ENCODE peak calls at places on chromosomes 6 and 20, in six cellular contexts. F is upper lobe of right lung; R is GM23338; Q is right lobe of liver; V is effector memory CD4-positive, alpha-beta T cell; Y is IMR-90. L is an unnamed sample.
A peak's percentile ranks its signal among the peaks of the same experiment; 100 is the strongest.

GRCh38 chr20:438581-439469 is 23.5 kb downstream of the TBC1D20 start:
- DNase-seq in F (no peak), R (no peak), Q (no peak), V (peak; percentile 53), Y (no peak), L (no peak)

GRCh38 chr6:159715605-159716004 is 11.7 kb upstream of the WTAP start:
- DNase-seq in F (no peak), R (no peak), Q (no peak), V (no peak), Y (no peak), L (no peak)

GRCh38 chr6:156175971-156176421 is 601.2 kb upstream of the ARID1B start:
- DNase-seq in F (no peak), R (peak; percentile 82), Q (no peak), V (no peak), Y (no peak), L (no peak)

GRCh38 chr6:37551867-37552266 is 52.2 kb upstream of the CCDC167 start:
- DNase-seq in F (no peak), R (no peak), Q (no peak), V (no peak), Y (no peak), L (no peak)

GRCh38 chr6:160978141-160978926 is 13.2 kb upstream of the MAP3K4 start:
- DNase-seq in F (no peak), R (no peak), Q (no peak), V (no peak), Y (peak; percentile 68), L (no peak)

GRCh38 chr20:3563113-3563512 is 92.3 kb downstream of the ATRN start:
- DNase-seq in F (no peak), R (no peak), Q (no peak), V (no peak), Y (peak; percentile 71), L (no peak)

GRCh38 chr6:116973992-116974391 is 97.0 kb downstream of the RFX6 start:
- DNase-seq in F (no peak), R (no peak), Q (no peak), V (no peak), Y (no peak), L (no peak)

GRCh38 chr6:25788305-25788922 is 33.9 kb downstream of the SLC17A4 start:
- DNase-seq in F (no peak), R (peak; percentile 84), Q (peak; percentile 59), V (peak; percentile 8), Y (peak; percentile 51), L (peak; percentile 40)

GRCh38 chr20:25284131-25284601 is 36.3 kb downstream of the PYGB start:
- DNase-seq in F (peak; percentile 56), R (no peak), Q (peak; percentile 39), V (no peak), Y (no peak), L (no peak)

GRCh38 chr6:76703285-76703684 is 630.8 kb upstream of the IMPG1 start:
- DNase-seq in F (no peak), R (no peak), Q (no peak), V (no peak), Y (no peak), L (no peak)

GRCh38 chr6:110075406-110075805 is 97.3 kb downstream of the GPR6 start:
- DNase-seq in F (no peak), R (no peak), Q (no peak), V (no peak), Y (no peak), L (no peak)

GRCh38 chr6:31763617-31763940 is 1.1 kb downstream of the SAPCD1 start:
- DNase-seq in F (no peak), R (peak; percentile 71), Q (no peak), V (no peak), Y (peak; percentile 21), L (no peak)

GRCh38 chr6:52663120-52663934 is 7.6 kb upstream of the TMEM14A start:
- DNase-seq in F (no peak), R (peak; percentile 80), Q (no peak), V (peak; percentile 23), Y (peak; percentile 80), L (peak; percentile 41)

GRCh38 chr6:144434308-144434990 is 149.3 kb downstream of the UTRN start:
- DNase-seq in F (no peak), R (no peak), Q (no peak), V (no peak), Y (peak; percentile 88), L (no peak)

GRCh38 chr6:38283734-38284362 is 355.9 kb downstream of the BTBD9 start:
- DNase-seq in F (no peak), R (no peak), Q (no peak), V (no peak), Y (peak; percentile 60), L (no peak)

GRCh38 chr20:4152696-4153235 is 137.4 kb upstream of the RNF24 start:
- DNase-seq in F (peak; percentile 13), R (no peak), Q (no peak), V (no peak), Y (peak; percentile 64), L (no peak)

GRCh38 chr6:33746036-33746600 is 587 bp downstream of the IP6K3 start:
- DNase-seq in F (no peak), R (peak; percentile 42), Q (peak; percentile 65), V (no peak), Y (peak; percentile 61), L (no peak)

GRCh38 chr6:168291450-168291849 is 28.1 kb downstream of the DACT2 start:
- DNase-seq in F (no peak), R (no peak), Q (no peak), V (no peak), Y (no peak), L (no peak)

GRCh38 chr6:91864911-91865310 is 1278.0 kb upstream of the MAP3K7 start:
- DNase-seq in F (no peak), R (no peak), Q (no peak), V (no peak), Y (no peak), L (no peak)

DNA sequence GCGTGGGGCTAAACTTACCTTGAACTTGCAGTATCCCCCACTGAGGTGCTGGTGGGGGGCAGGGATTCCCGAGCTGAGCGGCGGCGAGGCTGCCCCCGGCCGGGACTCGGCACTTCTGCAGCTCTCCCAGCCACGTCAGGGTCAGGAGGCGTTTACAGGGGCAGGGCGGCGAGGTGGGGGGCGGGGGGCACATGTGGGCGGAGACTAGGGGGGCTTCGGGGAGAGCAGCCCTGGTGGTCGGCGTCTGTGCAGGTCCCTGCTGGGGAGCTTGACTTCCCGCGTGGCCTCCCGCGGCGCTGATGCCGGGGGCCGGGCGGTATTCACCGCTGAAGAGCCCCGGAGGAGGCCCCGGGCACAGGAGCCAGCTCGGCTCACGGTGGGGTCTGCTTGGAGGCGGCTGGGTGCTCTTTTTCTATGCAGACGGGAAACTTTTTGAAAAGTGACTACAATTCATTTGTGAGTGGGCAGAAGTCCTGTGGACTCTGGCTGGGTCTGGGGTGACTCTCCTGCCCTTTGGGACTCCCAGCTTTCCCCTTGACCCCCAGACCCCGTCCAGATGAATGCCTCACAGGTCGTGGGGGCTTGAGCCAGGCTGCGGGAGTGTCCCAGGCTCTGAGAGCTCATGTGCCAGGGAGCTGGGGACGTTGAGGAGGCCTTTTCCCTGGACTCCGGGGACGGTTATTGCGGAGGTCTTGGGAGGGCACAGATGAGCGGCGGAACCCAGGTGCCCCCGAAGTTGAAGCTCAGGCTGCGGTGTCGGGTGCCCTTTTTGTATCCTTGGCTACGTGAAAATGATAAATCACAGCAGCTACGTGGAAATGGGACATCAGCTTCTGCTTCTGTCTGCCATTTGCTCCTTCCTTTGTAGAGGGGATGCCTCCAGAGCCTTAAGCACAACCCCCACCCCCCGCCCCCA is 75.9 kb upstream of the GATA5 start:
- DNase-seq in F (no peak), R (peak; percentile 47), Q (no peak), V (no peak), Y (no peak), L (no peak)
- H3K4me1 ChIP-seq in F (peaks cover 4% of the 10 kb centered on the region), R (peaks cover 3% of the 10 kb centered on the region), Q (peaks cover 8% of the 10 kb centered on the region), V (peaks cover 15% of the 10 kb centered on the region), Y (no peaks in the 10 kb centered on the region), L (no peaks in the 10 kb centered on the region)

GRCh38 chr20:51703446-51704287 is 64.5 kb downstream of the ATP9A start:
- DNase-seq in F (no peak), R (no peak), Q (no peak), V (no peak), Y (no peak), L (no peak)
- H3K4me1 ChIP-seq in F (no peaks in the 10 kb centered on the region), R (peaks cover 53% of the 10 kb centered on the region), Q (peaks cover 12% of the 10 kb centered on the region), V (no peaks in the 10 kb centered on the region), Y (peaks cover 3% of the 10 kb centered on the region), L (peaks cover 17% of the 10 kb centered on the region)

GRCh38 chr20:5913166-5913565 is 37.2 kb downstream of the TRMT6 start:
- DNase-seq in F (no peak), R (no peak), Q (no peak), V (no peak), Y (no peak), L (no peak)
- H3K4me1 ChIP-seq in F (peaks cover 4% of the 10 kb centered on the region), R (peaks cover 15% of the 10 kb centered on the region), Q (no peaks in the 10 kb centered on the region), V (peaks cover 6% of the 10 kb centered on the region), Y (peaks cover 2% of the 10 kb centered on the region), L (peaks cover 7% of the 10 kb centered on the region)

DNA sequence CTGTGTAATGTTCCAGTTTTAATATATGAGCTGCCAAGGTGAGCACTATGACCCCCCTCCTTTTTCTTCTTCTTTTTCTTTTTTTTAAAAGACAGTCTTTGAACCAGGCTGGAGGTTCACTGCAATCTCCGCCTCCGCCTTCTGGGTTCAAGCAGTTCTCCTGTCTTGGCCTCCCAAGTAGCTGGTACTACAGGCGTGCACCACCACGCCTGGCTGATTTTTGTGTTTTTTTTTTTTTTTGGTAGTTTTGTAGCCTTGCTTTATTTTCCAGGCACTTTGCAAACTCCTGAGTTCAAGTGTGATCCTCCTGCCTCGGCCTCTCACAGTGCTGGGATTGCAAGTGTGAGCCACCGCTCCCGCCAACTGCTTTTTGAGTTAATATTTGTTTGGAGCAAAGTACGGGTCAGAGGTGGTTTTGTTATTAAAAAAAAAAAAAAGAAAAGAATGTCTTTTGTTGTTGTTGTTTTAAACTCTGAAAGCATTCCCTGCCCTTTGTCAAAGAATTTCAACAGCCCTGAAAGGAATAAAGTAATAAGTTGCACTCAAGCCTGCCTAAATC is 78.6 kb downstream of the JARID2 start:
- DNase-seq in F (no peak), R (no peak), Q (no peak), V (no peak), Y (no peak), L (no peak)
- H3K4me1 ChIP-seq in F (peaks cover 20% of the 10 kb centered on the region), R (peaks cover 97% of the 10 kb centered on the region), Q (peaks cover 11% of the 10 kb centered on the region), V (peaks cover 15% of the 10 kb centered on the region), Y (peaks cover 16% of the 10 kb centered on the region), L (no peaks in the 10 kb centered on the region)

GRCh38 chr20:35729836-35730582 is 12.1 kb downstream of the RBM39 start:
- DNase-seq in F (no peak), R (no peak), Q (no peak), V (no peak), Y (no peak), L (no peak)

GRCh38 chr20:35732644-35732982 is 9.4 kb downstream of the RBM39 start:
- DNase-seq in F (no peak), R (no peak), Q (no peak), V (no peak), Y (no peak), L (no peak)

GRCh38 chr20:35731469-35731788 is 10.6 kb downstream of the RBM39 start:
- DNase-seq in F (no peak), R (no peak), Q (no peak), V (no peak), Y (no peak), L (no peak)

GRCh38 chr20:35730583-35731468 is 11.2 kb downstream of the RBM39 start:
- DNase-seq in F (no peak), R (no peak), Q (no peak), V (no peak), Y (no peak), L (no peak)

GRCh38 chr20:35731862-35732643 is 10.0 kb downstream of the RBM39 start:
- DNase-seq in F (no peak), R (no peak), Q (no peak), V (no peak), Y (no peak), L (no peak)
- H3K4me1 ChIP-seq in F (peaks cover 60% of the 10 kb centered on the region), R (no peaks in the 10 kb centered on the region), Q (peaks cover 31% of the 10 kb centered on the region), V (peaks cover 31% of the 10 kb centered on the region), Y (peaks cover 2% of the 10 kb centered on the region), L (peaks cover 32% of the 10 kb centered on the region)

L was measured in mucosa of descending colon.